ENCODE peak calls at places on chromosomes 13 and 19, in five cellular contexts. G, X, V, R and P are unnamed samples.

GRCh38 chr13:73732350-73732749 is 401.9 kb downstream of the KLF12 start:
- DNase-seq in G (no peak), X (no peak), V (no peak), R (no peak), P (no peak)

GRCh38 chr19:49114630-49115363 is 627 bp downstream of the LIN7B start:
- DNase-seq in G (peak; percentile 33), X (peak; percentile 69), V (peak; percentile 68), R (peak; percentile 25), P (peak; percentile 70)

GRCh38 chr13:27824121-27824520 is 31.8 kb downstream of the GSX1 start:
- DNase-seq in G (no peak), X (no peak), V (no peak), R (no peak), P (no peak)

GRCh38 chr13:100409132-100409531 is 179.5 kb downstream of the GGACT start:
- DNase-seq in G (peak; percentile 8), X (no peak), V (no peak), R (no peak), P (no peak)

GRCh38 chr19:16876904-16877361 is 11.9 kb upstream of the F2RL3 start:
- DNase-seq in G (no peak), X (no peak), V (no peak), R (peak; percentile 12), P (no peak)

GRCh38 chr19:46603195-46603637 is 2.1 kb downstream of the CALM3 start:
- DNase-seq in G (no peak), X (peak; percentile 85), V (peak; percentile 75), R (no peak), P (no peak)

GRCh38 chr13:113774177-113775107 is 15.4 kb downstream of the TMEM255B start:
- DNase-seq in G (peak; percentile 19), X (no peak), V (no peak), R (no peak), P (no peak)

GRCh38 chr13:33487575-33488243 is 202.2 kb upstream of the STARD13 start:
- DNase-seq in G (peak; percentile 65), X (peak; percentile 25), V (no peak), R (peak; percentile 12), P (no peak)

GRCh38 chr19:5436101-5436947 is 18.9 kb upstream of the ZNRF4 start:
- DNase-seq in G (peak; percentile 73), X (no peak), V (no peak), R (no peak), P (no peak)

GRCh38 chr13:33610471-33611015 is 207.4 kb upstream of the RFC3 start:
- DNase-seq in G (no peak), X (peak; percentile 23), V (no peak), R (no peak), P (peak; percentile 78)

GRCh38 chr19:33622505-33622808 is 704 bp downstream of the CHST8 start:
- DNase-seq in G (no peak), X (no peak), V (no peak), R (no peak), P (no peak)

GRCh38 chr19:15813916-15814315 is 1.5 kb downstream of the OR10H1 start:
- DNase-seq in G (no peak), X (no peak), V (no peak), R (no peak), P (no peak)

GRCh38 chr19:15815306-15815705 is at the start of gene OR10H1:
- DNase-seq in G (no peak), X (no peak), V (peak; percentile 81), R (no peak), P (no peak)

GRCh38 chr19:15811476-15811875 is 4.0 kb downstream of the OR10H1 start:
- DNase-seq in G (no peak), X (no peak), V (no peak), R (no peak), P (no peak)

GRCh38 chr19:15812059-15812722 is 3.3 kb downstream of the OR10H1 start:
- DNase-seq in G (no peak), X (no peak), V (no peak), R (no peak), P (no peak)

GRCh38 chr19:15810335-15810734 is 5.1 kb downstream of the OR10H1 start:
- DNase-seq in G (no peak), X (peak; percentile 35), V (no peak), R (peak; percentile 54), P (no peak)
- TF ChIP-seq CTCF in G (no peak), X (peak; percentile 30), V (no peak), R (peak; percentile 74), P (peak; percentile 54)

DNA sequence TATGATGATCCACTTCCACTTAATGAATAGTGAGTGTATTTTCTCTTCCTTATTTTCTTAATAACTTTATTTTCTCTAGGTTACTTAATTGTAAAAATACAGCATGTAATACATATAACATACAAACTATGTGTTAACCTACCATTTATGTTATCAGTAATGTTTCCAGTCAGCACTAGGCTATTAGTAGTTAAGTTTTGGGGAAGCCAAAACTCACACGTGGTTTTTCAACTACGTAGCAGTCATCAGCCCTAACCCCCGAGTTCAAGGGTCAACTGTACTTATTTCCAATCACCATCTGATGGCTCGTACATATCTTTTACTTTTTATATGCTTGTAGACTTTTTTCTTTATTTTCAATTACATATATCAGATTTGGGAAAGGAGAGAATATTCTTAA is 95.7 kb downstream of the TNFSF13B start:
- DNase-seq in G (no peak), X (no peak), V (no peak), R (no peak), P (no peak)
- H3K4me3 ChIP-seq in G (no peak overlapping the region), X (no peak overlapping the region), V (no peak overlapping the region), R (no peak overlapping the region), P (no peak overlapping the region)

DNA sequence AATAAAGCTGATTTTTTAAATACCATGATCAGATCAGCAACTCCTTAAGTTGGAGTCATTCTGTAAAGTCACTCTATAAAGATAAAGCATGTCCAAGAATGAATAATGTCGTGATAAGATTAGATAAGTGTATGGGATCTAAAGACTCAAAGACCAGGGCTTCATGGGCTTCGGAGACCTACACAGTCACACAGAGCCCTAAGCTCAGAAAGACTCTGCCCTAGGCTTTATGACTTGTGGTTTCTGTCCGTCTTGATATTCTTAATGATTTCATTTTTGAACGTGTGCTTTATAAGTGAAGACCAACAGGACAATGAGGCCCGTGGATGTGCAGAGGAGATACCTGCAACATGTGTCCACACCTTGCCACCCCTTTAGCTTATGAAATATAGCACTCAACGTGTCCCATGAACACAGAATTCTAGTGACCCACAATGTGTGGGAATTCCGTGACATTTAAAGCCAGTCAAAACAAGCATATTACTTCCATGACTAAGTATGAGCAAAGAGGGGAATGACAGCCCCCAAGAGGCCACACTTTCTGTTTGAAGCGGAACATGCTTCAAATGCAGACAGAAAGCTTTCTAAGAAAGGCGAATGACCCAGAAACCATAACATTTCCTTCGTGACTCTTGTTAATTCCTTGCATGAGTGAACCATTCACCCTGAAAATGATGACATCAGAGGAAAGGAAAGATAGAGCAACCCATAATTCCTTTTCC is 122.2 kb upstream of the FNDC3A start:
- DNase-seq in G (peak; percentile 67), X (no peak), V (no peak), R (no peak), P (no peak)
- H3K4me1 ChIP-seq in G (peaks cover 2% of the 10 kb centered on the region), X (no peaks in the 10 kb centered on the region), V (no peaks in the 10 kb centered on the region), R (no peaks in the 10 kb centered on the region), P (no peaks in the 10 kb centered on the region)

DNA sequence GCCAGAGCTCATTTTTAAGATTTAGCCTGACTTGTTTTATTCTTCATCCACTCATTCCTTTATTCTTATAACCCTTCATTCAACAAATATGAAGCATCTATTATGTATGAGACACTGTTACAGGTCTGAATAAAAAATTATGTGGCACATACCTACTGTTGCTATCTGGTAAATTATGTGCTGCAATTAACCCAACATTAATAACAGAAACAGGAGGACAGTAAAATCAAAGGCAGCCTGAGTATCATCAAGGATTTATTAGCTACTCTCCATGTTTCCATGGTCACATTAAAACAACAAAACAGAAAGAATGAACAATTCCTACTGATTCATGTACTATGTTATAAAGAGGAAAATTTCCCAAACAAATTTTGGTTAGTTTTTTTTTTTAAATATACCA is 43.9 kb downstream of the RAP2A start:
- DNase-seq in G (no peak), X (no peak), V (no peak), R (no peak), P (no peak)
- TF ChIP-seq CTCF in G (no peak), X (no peak), V (no peak), R (no peak), P (no peak)

GRCh38 chr13:51644649-51645048 is 60.4 kb downstream of the WDFY2 start:
- DNase-seq in G (peak; percentile 21), X (no peak), V (peak; percentile 39), R (peak; percentile 7), P (no peak)
- H3K4me3 ChIP-seq in G (no peak overlapping the region), X (no peak overlapping the region), V (no peak overlapping the region), R (peak overlapping the region; percentile 22), P (no peak overlapping the region)